ENCODE peak calls at places on chromosome 18, in six cellular contexts. X, O, D, N, G and A are unnamed samples. For H3K4me1, the result is how much of the 10 kb centered on the place peaks cover.

GRCh38 chr18:48940854-48941531 is 9.8 kb downstream of the SMAD7 start:
- DNase-seq in N (peak), X (peak), D (peak), G (no peak), O (no peak), A (no peak)

GRCh38 chr18:51668101-51668500 is 470.6 kb upstream of the MEX3C start:
- DNase-seq in N (no peak), O (peak), X (peak), G (peak), D (peak), A (peak)

GRCh38 chr18:52009958-52010357 is 330.0 kb upstream of the DCC start:
- DNase-seq in N (no peak), G (no peak), X (no peak), O (no peak), D (no peak), A (no peak)

GRCh38 chr18:2920546-2921343 is 73.9 kb downstream of the EMILIN2 start:
- DNase-seq in O (no peak), D (no peak), X (no peak), G (no peak), N (no peak), A (no peak)

GRCh38 chr18:78527984-78528383 is 451.6 kb upstream of the SALL3 start:
- DNase-seq in G (no peak), O (no peak), X (no peak), N (no peak), D (no peak), A (no peak)

GRCh38 chr18:5661179-5661578 is 117.4 kb upstream of the EPB41L3 start:
- DNase-seq in X (no peak), G (peak), N (no peak), O (no peak), D (no peak), A (no peak)

GRCh38 chr18:31648458-31648857 is 35.9 kb downstream of the B4GALT6 start:
- DNase-seq in O (no peak), D (no peak), N (no peak), X (no peak), G (no peak), A (no peak)

GRCh38 chr18:3912705-3913104 is 462.7 kb downstream of the TGIF1 start:
- DNase-seq in X (no peak), G (no peak), D (peak), N (no peak), O (no peak), A (no peak)

GRCh38 chr18:44709297-44710117 is 28.8 kb downstream of the SETBP1 start:
- DNase-seq in N (no peak), X (no peak), G (no peak), D (no peak), O (no peak), A (no peak)

GRCh38 chr18:54090856-54091255 is 133.6 kb downstream of the MBD2 start:
- DNase-seq in D (no peak), G (peak), X (no peak), N (no peak), O (no peak), A (no peak)

GRCh38 chr18:48527467-48527866 is 11.4 kb upstream of the CTIF start:
- DNase-seq in N (no peak), X (no peak), G (no peak), O (no peak), D (no peak), A (no peak)

GRCh38 chr18:57077786-57078552 is 68.9 kb upstream of the BOD1L2 start:
- DNase-seq in X (no peak), O (no peak), N (no peak), D (no peak), G (no peak), A (no peak)

GRCh38 chr18:64365106-64365505 is 216.2 kb upstream of the LINC00305 start:
- DNase-seq in G (no peak), N (no peak), D (no peak), O (no peak), X (no peak), A (no peak)

GRCh38 chr18:44896817-44897216 is 216.1 kb downstream of the SETBP1 start:
- DNase-seq in X (no peak), D (no peak), G (no peak), O (no peak), N (no peak), A (no peak)

GRCh38 chr18:80232710-80233109 is 14.6 kb downstream of the PARD6G start:
- DNase-seq in G (no peak), D (no peak), O (no peak), N (no peak), X (no peak), A (no peak)

GRCh38 chr18:48806551-48807261 is 144.1 kb downstream of the SMAD7 start:
- DNase-seq in N (peak), D (no peak), O (peak), X (peak), G (no peak), A (no peak)

GRCh38 chr18:9736942-9737813 is 29.1 kb downstream of the RAB31 start:
- DNase-seq in G (no peak), N (no peak), O (no peak), D (peak), X (no peak), A (no peak)

GRCh38 chr18:7857562-7857961 is 290.4 kb downstream of the PTPRM start:
- DNase-seq in D (no peak), O (no peak), N (no peak), X (no peak), G (no peak), A (no peak)

GRCh38 chr18:11004294-11004693 is 145.1 kb downstream of the PIEZO2 start:
- DNase-seq in O (no peak), X (no peak), D (peak), N (no peak), G (no peak), A (no peak)

GRCh38 chr18:26764584-26764983 is 100.9 kb downstream of the AQP4 start:
- DNase-seq in O (no peak), X (no peak), D (no peak), G (peak), N (no peak), A (no peak)

GRCh38 chr18:21361297-21361880 is 119.4 kb downstream of the GREB1L start:
- DNase-seq in N (no peak), X (no peak), G (no peak), D (no peak), O (no peak), A (no peak)

GRCh38 chr18:22467760-22468553 is 50.2 kb upstream of the CTAGE1 start:
- DNase-seq in O (no peak), G (peak), X (no peak), D (peak), N (no peak), A (peak)

GRCh38 chr18:8341481-8342230 is 267.6 kb upstream of the RAB12 start:
- DNase-seq in X (no peak), O (no peak), N (no peak), D (peak), G (peak), A (no peak)

GRCh38 chr18:79393181-79393598 is 2.5 kb upstream of the NFATC1 start:
- DNase-seq in G (peak), O (no peak), N (no peak), X (no peak), D (no peak), A (no peak)

GRCh38 chr18:63162271-63163014 is 157.1 kb downstream of the BCL2 start:
- DNase-seq in G (peak), O (no peak), D (peak), X (no peak), N (no peak), A (no peak)

GRCh38 chr18:57437433-57437781 is 2.2 kb downstream of the ONECUT2 start:
- DNase-seq in X (no peak), N (no peak), O (no peak), D (no peak), G (no peak), A (no peak)

GRCh38 chr18:49013961-49014604 is 63.3 kb upstream of the SMAD7 start:
- DNase-seq in O (no peak), X (no peak), N (no peak), G (no peak), D (no peak), A (peak)

GRCh38 chr18:12327510-12328178 is 19.6 kb downstream of the TUBB6 start:
- DNase-seq in O (peak), X (peak), D (peak), N (peak), G (peak), A (peak)

GRCh38 chr18:332721-333513 is 65.1 kb upstream of the THOC1 start:
- DNase-seq in G (no peak), D (no peak), X (no peak), O (peak), N (no peak), A (no peak)

GRCh38 chr18:13917401-13917800 is 2.1 kb upstream of the MC2R start:
- DNase-seq in G (no peak), D (no peak), O (no peak), N (no peak), X (no peak), A (no peak)

GRCh38 chr18:51197661-51198424 is at the start of gene MEX3C:
- DNase-seq in O (peak), X (peak), N (peak), D (peak), G (peak), A (peak)

GRCh38 chr18:22188551-22189267 is 19.3 kb downstream of the GATA6 start:
- DNase-seq in O (peak), D (no peak), N (no peak), X (no peak), G (no peak), A (no peak)

GRCh38 chr18:159037-159652 is 788 bp downstream of the USP14 start:
- DNase-seq in O (no peak), D (peak), N (no peak), X (peak), G (peak), A (no peak)

GRCh38 chr18:489244-490023 is 11.1 kb downstream of the COLEC12 start:
- DNase-seq in O (no peak), N (no peak), G (peak), D (peak), X (no peak), A (no peak)

GRCh38 chr18:7105943-7106342 is 11.7 kb downstream of the LAMA1 start:
- DNase-seq in O (no peak), N (no peak), G (no peak), X (no peak), D (peak), A (no peak)

GRCh38 chr18:51391731-51392130 is 194.2 kb upstream of the MEX3C start:
- DNase-seq in G (no peak), N (no peak), O (no peak), X (no peak), D (no peak), A (no peak)

GRCh38 chr18:67519582-67519981 is 3.1 kb upstream of the DSEL start:
- DNase-seq in G (no peak), X (no peak), O (no peak), N (no peak), D (peak), A (no peak)

GRCh38 chr18:52667388-52667787 is 327.4 kb downstream of the DCC start:
- DNase-seq in X (peak), O (no peak), N (no peak), D (no peak), G (no peak), A (no peak)

GRCh38 chr18:13389491-13390131 is 171.1 kb downstream of the LDLRAD4 start:
- DNase-seq in G (no peak), N (no peak), O (no peak), D (no peak), X (no peak), A (no peak)

DNA sequence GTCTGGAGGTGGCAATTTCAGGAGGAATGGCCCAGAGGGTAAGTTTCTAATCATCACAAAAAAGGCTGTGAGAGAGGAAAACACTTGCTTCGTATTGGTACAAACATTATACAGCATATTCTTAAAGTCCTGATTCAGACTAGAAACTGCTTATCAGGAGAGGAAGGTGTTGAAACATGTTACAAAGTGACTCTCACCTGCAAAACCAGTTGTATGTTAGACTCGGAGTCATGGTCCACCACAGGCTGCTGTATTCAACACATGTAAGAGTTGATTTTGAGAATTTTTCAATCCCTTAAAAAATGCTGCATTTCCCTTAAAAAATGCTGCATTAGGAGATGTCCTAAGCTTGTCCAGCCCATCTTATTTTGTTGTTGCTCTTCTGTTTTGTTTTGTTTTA is 61.5 kb downstream of the MBP start:
- DNase-seq in O (no peak), D (no peak), G (peak), X (no peak), N (no peak), A (no peak)
- H3K4me1 ChIP-seq in O (half or more), D (under half), G (under half), X (under half), N (half or more), A (half or more)

DNA sequence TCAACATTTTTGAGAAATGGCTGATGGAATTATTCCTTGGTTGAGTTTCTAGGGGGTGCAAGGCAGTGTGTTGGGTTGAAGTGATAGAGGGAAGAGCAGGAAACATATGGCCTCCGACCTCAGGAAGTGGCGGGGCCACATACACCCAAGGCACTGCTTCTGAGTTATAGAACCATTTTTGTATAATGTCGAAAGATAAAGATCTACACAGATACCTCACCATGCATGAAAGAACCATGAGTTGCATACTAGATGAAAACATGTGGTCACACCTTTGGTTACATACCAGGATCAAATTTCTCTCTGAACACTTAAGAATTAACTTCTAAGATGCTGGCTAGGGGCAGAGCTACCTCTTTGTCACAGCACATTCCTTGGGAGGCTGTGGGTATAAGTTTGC is 23.2 kb downstream of the LAMA3 start:
- DNase-seq in X (no peak), G (peak), O (no peak), D (no peak), N (no peak), A (no peak)
- H3K4me1 ChIP-seq in X (under half), G (under half), O (under half), D (under half), N (under half), A (under half)

DNA sequence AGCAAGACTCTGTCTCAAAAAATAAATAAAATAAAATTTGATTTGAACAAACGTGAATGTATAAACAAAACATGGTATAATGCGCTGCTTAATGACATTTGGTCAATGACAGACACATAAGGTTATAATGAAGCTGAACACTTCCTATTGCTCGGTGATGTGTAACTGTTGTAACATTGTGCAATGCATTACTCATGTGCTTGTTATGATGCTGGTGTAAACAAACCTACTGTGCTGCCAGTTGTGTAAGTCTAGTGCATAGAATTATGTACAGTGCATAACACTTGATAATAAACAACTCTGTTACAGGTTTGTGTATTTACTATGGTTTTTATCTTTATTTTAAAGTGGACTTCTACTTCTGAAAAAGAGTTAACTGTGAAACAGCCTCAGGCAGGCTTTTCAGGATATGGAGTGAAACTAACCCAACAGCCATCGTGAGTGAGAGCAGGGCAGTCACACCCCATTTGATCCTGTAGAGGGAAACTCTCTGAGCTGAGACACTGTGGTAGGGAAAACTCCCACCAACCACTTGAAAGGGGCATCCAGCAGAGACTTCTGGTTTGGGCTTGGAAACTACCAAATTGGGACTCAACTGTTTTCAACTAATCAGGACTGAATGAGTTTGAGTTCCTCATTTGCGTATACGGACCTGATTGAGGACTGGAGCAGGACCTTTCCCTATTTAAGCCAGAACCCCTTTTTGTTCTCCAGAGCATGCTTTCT is 8.7 kb upstream of the RPRD1A start:
- DNase-seq in G (peak), D (peak), N (no peak), O (no peak), X (no peak), A (no peak)
- H3K4me1 ChIP-seq in G (under half), D (under half), N (under half), O (under half), X (under half), A (under half)

GRCh38 chr18:55327454-55327853 is 260.5 kb downstream of the TCF4 start:
- DNase-seq in N (no peak), D (no peak), G (no peak), X (no peak), O (no peak), A (no peak)
- H3K4me1 ChIP-seq in N (under half), D (under half), G (under half), X (under half), O (half or more), A (under half)

DNA sequence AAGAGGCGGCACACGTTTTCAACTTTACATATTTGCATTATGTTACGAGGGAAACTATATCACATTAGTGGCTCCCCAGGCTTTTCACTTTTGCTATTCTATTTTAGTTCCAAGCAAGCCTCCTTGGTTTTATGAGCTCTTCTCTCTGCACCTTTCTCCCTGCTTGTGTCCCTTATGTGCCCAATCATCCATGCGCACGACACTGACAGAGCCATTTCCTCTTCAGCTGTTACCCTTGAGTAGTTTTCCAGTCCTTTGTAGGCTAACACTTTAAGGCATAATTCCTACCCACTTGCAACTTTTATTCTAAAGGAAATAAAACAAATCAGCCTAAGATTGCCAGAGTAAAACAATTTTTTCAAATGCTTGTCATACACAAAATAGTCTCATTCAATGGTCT is 154.3 kb downstream of the TCF4 start:
- DNase-seq in X (peak), N (no peak), O (no peak), G (no peak), D (no peak), A (no peak)
- H3K4me1 ChIP-seq in X (under half), N (under half), O (under half), G (under half), D (under half), A (under half)

GRCh38 chr18:41144444-41144843 is 810.6 kb upstream of the PIK3C3 start:
- DNase-seq in G (no peak), N (no peak), D (peak), O (no peak), X (no peak), A (no peak)

GRCh38 chr18:41140506-41140905 is 814.5 kb upstream of the PIK3C3 start:
- DNase-seq in N (no peak), G (no peak), O (no peak), X (no peak), D (no peak), A (no peak)

GRCh38 chr18:41150316-41150715 is 804.7 kb upstream of the PIK3C3 start:
- DNase-seq in G (no peak), X (no peak), N (no peak), O (no peak), D (no peak), A (no peak)

GRCh38 chr18:41145526-41145925 is 809.5 kb upstream of the PIK3C3 start:
- DNase-seq in G (peak), O (no peak), X (no peak), D (no peak), N (no peak), A (no peak)

DNA sequence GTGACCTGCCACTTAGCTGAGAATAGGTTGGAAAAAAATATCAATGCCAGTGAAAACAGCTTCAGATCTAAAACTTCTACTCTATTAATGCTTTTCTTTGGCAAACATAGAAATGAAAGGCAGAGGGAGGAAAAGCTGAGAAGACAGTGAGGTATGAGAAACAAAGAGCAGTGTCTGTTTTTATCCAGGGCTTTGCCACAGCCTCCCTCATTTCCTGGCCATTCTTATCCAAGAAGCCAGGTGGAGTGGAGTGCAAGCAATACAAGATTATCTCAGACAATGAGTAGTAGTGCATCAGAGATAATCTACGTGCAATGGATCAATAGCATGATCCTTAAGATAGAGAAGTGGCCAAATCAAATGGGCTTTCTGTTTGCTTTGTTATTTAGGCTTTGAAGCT is 808.7 kb upstream of the PIK3C3 start:
- DNase-seq in N (no peak), D (no peak), O (no peak), G (no peak), X (no peak), A (no peak)
- H3K4me1 ChIP-seq in N (under half), D (under half), O (under half), G (under half), X (under half), A (under half)

GRCh38 chr18:77016133-77016839 is 116.3 kb downstream of the MBP start:
- DNase-seq in O (no peak), N (no peak), G (no peak), X (no peak), D (no peak), A (no peak)

GRCh38 chr18:77014538-77014937 is 118.0 kb downstream of the MBP start:
- DNase-seq in N (no peak), X (no peak), G (no peak), D (no peak), O (peak), A (no peak)

GRCh38 chr18:77016936-77017335 is 115.6 kb downstream of the MBP start:
- DNase-seq in G (no peak), O (no peak), D (no peak), X (no peak), N (no peak), A (no peak)

GRCh38 chr18:77013777-77014525 is 118.6 kb downstream of the MBP start:
- DNase-seq in G (peak), N (no peak), O (peak), X (no peak), D (no peak), A (no peak)

DNA sequence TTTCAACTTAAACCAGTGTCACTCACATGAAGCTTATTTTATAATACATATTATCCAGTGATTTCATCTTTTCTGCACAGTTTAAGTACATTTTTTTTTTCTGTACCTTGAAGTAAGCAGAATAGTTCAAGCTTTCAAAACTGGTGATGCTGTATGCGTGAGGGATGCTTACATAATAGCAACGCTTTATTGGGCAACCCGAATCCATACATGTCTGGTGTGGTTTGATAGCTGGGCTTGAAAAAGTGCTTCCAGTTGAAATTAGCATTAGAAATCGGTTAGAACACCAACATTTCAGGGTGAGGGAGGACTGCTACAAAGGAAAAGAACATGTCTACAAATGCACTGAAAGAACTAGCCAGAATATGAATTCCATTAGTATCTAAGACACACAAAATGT is 117.4 kb downstream of the MBP start:
- DNase-seq in X (no peak), G (peak), O (no peak), D (no peak), N (no peak), A (no peak)
- H3K4me1 ChIP-seq in X (under half), G (under half), O (under half), D (under half), N (under half), A (under half)